ENCODE peak calls at places on chromosomes 2 and 18, in four cellular contexts. C, W, T and V are unnamed samples.

GRCh38 chr2:42770288-42771131 is 6.6 kb upstream of the OXER1 start:
- DNase-seq in C (no peak), W (peak), T (no peak), V (peak)

GRCh38 chr2:178241852-178242551 is 47.7 kb downstream of the OSBPL6 start:
- DNase-seq in C (peak), W (peak), T (peak), V (peak)

GRCh38 chr2:38218583-38218982 is 142.6 kb upstream of the CYP1B1 start:
- DNase-seq in C (no peak), W (peak), T (no peak), V (no peak)

GRCh38 chr2:66957198-66957597 is 439.9 kb upstream of the ETAA1 start:
- DNase-seq in C (no peak), W (no peak), T (no peak), V (no peak)

GRCh38 chr2:37833420-37833819 is 91.7 kb upstream of the RMDN2 start:
- DNase-seq in C (no peak), W (no peak), T (no peak), V (no peak)

GRCh38 chr2:45237850-45238542 is 228.7 kb upstream of the SIX2 start:
- DNase-seq in C (peak), W (no peak), T (no peak), V (peak)

GRCh38 chr2:23058435-23058834 is 326.5 kb upstream of the KLHL29 start:
- DNase-seq in C (no peak), W (no peak), T (no peak), V (no peak)

GRCh38 chr2:131105156-131105949 is at the start of gene PLEKHB2:
- DNase-seq in C (no peak), W (peak), T (peak), V (peak)

GRCh38 chr2:238916875-238917590 is 69.1 kb downstream of the TWIST2 start:
- DNase-seq in C (no peak), W (no peak), T (no peak), V (no peak)

GRCh38 chr2:29123584-29124349 is 8.6 kb downstream of the CLIP4 start:
- DNase-seq in C (peak), W (no peak), T (no peak), V (peak)

GRCh38 chr18:63451774-63452173 is 25.0 kb upstream of the SERPINB5 start:
- DNase-seq in C (no peak), W (no peak), T (no peak), V (no peak)

GRCh38 chr2:140990416-140990815 is 1140.4 kb downstream of the LRP1B start:
- DNase-seq in C (peak), W (no peak), T (no peak), V (peak)

GRCh38 chr18:71899707-71900483 is 644.2 kb downstream of the CBLN2 start:
- DNase-seq in C (no peak), W (peak), T (no peak), V (no peak)

GRCh38 chr18:73782405-73782804 is 365.2 kb downstream of the FBXO15 start:
- DNase-seq in C (no peak), W (no peak), T (no peak), V (no peak)

GRCh38 chr2:112880081-112880531 is 30.9 kb upstream of the IL37 start:
- DNase-seq in C (no peak), W (no peak), T (no peak), V (no peak)

GRCh38 chr18:72460210-72460680 is 83.9 kb downstream of the CBLN2 start:
- DNase-seq in C (no peak), W (no peak), T (no peak), V (peak)

GRCh38 chr18:37535968-37536367 is 29.6 kb downstream of the CELF4 start:
- DNase-seq in C (no peak), W (no peak), T (no peak), V (no peak)

GRCh38 chr2:120985997-120986651 is 250.5 kb downstream of the GLI2 start:
- DNase-seq in C (no peak), W (peak), T (no peak), V (no peak)

GRCh38 chr2:1742680-1743395 is 1.5 kb downstream of the PXDN start:
- DNase-seq in C (no peak), W (peak), T (peak), V (peak)

GRCh38 chr2:69131983-69132675 is 119.2 kb downstream of the ANTXR1 start:
- DNase-seq in C (no peak), W (no peak), T (no peak), V (no peak)

GRCh38 chr2:11128258-11128951 is 26.9 kb upstream of the SLC66A3 start:
- DNase-seq in C (peak), W (no peak), T (no peak), V (peak)

GRCh38 chr2:128493880-128494279 is 175.2 kb upstream of the HS6ST1 start:
- DNase-seq in C (no peak), W (no peak), T (no peak), V (no peak)

GRCh38 chr2:36512705-36513104 is 85.3 kb downstream of the FEZ2 start:
- DNase-seq in C (no peak), W (peak), T (no peak), V (no peak)

GRCh38 chr2:144522741-144523605 is 3.1 kb upstream of the ZEB2 start:
- DNase-seq in C (no peak), W (peak), T (no peak), V (no peak)

GRCh38 chr2:85920810-85921545 is 32.2 kb upstream of the ST3GAL5 start:
- DNase-seq in C (no peak), W (no peak), T (no peak), V (no peak)

GRCh38 chr2:206915136-206915535 is 24.2 kb upstream of the CPO start:
- DNase-seq in C (peak), W (no peak), T (no peak), V (peak)

GRCh38 chr2:208363485-208363884 is 43.1 kb upstream of the PTH2R start:
- DNase-seq in C (peak), W (no peak), T (no peak), V (peak)

GRCh38 chr2:172253190-172254052 is 150.7 kb upstream of the DLX2 start:
- DNase-seq in C (peak), W (peak), T (no peak), V (peak)

GRCh38 chr2:39381653-39382052 is 55.4 kb downstream of the MAP4K3 start:
- DNase-seq in C (no peak), W (no peak), T (no peak), V (no peak)

GRCh38 chr2:133365117-133365516 is 203.1 kb downstream of the NCKAP5 start:
- DNase-seq in C (no peak), W (no peak), T (no peak), V (no peak)

GRCh38 chr18:36446059-36446458 is 148.5 kb downstream of the FHOD3 start:
- DNase-seq in C (no peak), W (peak), T (no peak), V (no peak)

GRCh38 chr2:109383505-109384307 is 230.1 kb downstream of the SEPTIN10 start:
- DNase-seq in C (no peak), W (no peak), T (no peak), V (no peak)

GRCh38 chr2:16628316-16628715 is 37.3 kb downstream of the CYRIA start:
- DNase-seq in C (no peak), W (no peak), T (no peak), V (no peak)

GRCh38 chr18:38847326-38847725 is 1281.7 kb upstream of the CELF4 start:
- DNase-seq in C (no peak), W (no peak), T (no peak), V (no peak)

GRCh38 chr2:120675460-120676130 is 60.1 kb upstream of the GLI2 start:
- DNase-seq in C (no peak), W (peak), T (peak), V (no peak)

GRCh38 chr18:71431689-71432088 is 1112.5 kb downstream of the CBLN2 start:
- DNase-seq in C (no peak), W (no peak), T (no peak), V (no peak)

GRCh38 chr2:56271275-56271674 is 87.5 kb downstream of the CCDC85A start:
- DNase-seq in C (no peak), W (no peak), T (no peak), V (no peak)

GRCh38 chr2:45436456-45436855 is 174.6 kb downstream of the SRBD1 start:
- DNase-seq in C (no peak), W (no peak), T (no peak), V (no peak)

GRCh38 chr2:73838889-73839539 is 10.3 kb downstream of the STAMBP start:
- DNase-seq in C (no peak), W (no peak), T (no peak), V (no peak)
- TF ChIP-seq CTCF in C (no peak), W (no peak), T (no peak), V (no peak)

DNA sequence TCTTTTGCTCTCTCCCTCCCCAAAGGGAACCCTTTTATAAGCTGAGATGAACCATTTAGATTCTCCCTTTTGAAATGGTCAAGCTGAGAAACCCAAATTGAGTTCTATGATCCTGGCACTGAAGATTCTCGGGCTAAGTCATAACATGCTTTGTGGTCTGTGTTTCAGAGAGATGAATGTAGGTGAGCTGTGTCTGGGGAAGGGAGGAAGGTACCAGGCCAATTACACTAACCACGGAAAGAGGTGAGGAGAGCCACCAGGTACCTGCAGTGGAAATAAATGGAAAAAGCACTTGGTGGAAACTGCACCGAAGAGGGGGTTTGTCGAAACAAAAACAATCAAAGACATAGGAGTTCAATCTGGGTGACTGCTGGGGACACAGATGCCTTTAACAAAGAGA is 996 bp upstream of the MRPL44 start:
- DNase-seq in C (no peak), W (no peak), T (no peak), V (no peak)
- H3K4me3 ChIP-seq in C (no peak), W (no peak), T (peak), V (no peak)

DNA sequence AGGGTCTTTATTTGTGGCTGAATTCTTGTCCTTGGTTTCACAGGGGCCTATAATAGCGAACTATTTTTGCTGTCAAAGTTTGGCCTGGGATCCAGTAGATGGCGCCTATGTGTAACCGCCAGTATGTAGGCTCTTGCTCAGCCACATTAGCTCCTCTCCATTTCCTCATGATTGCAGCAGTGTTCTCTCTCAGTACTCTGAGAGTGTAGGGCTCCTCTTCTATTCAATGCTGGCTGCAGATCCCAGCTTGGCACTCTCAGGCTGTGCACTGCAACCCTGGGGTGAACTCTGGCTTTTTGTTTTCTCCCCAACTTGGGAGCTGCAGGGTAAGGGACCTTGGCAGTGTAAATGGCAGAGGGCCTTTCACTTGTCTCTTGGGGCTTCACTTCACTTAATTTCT is 344.6 kb upstream of the CHAC2 start:
- DNase-seq in C (no peak), W (peak), T (no peak), V (peak)
- TF ChIP-seq CTCF in C (peak), W (peak), T (no peak), V (peak)

GRCh38 chr2:60353863-60354262 is 199.6 kb downstream of the BCL11A start:
- DNase-seq in C (no peak), W (no peak), T (no peak), V (no peak)

GRCh38 chr2:60356346-60356745 is 197.1 kb downstream of the BCL11A start:
- DNase-seq in C (no peak), W (no peak), T (no peak), V (no peak)

GRCh38 chr2:60353406-60353800 is 200.1 kb downstream of the BCL11A start:
- DNase-seq in C (no peak), W (no peak), T (no peak), V (no peak)

GRCh38 chr2:60354713-60355112 is 198.7 kb downstream of the BCL11A start:
- DNase-seq in C (no peak), W (no peak), T (no peak), V (no peak)

DNA sequence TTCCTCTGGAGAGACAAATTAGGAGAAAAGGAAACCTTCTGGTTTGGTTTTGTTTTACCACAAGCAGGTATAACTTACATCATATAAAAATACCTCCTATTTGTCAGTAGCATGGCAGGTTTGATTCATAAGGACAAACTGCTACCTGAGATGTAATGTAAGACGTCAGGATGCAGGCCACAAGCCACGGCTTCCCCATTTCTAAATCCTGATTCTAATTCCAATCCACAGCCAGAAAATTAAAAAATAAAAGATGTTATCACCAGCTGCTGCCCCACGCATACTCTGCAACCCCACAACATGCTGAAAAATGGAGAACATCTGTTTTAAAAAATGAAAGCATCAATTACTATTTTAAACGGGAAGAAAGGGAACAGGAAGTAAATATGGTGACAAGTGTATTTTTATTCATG is 197.6 kb downstream of the BCL11A start:
- DNase-seq in C (no peak), W (no peak), T (no peak), V (no peak)
- H3K4me3 ChIP-seq in C (no peak), W (no peak), T (no peak), V (no peak)

GRCh38 chr2:48107326-48107925 is 201.1 kb upstream of the FBXO11 start:
- DNase-seq in C (no peak), W (no peak), T (no peak), V (peak)
- TF ChIP-seq CTCF in C (peak), W (peak), T (no peak), V (peak)

GRCh38 chr2:111157071-111157661 is 36.5 kb downstream of the BCL2L11 start:
- DNase-seq in C (no peak), W (no peak), T (no peak), V (no peak)
- H3K4me3 ChIP-seq in C (no peak), W (no peak), T (no peak), V (no peak)

DNA sequence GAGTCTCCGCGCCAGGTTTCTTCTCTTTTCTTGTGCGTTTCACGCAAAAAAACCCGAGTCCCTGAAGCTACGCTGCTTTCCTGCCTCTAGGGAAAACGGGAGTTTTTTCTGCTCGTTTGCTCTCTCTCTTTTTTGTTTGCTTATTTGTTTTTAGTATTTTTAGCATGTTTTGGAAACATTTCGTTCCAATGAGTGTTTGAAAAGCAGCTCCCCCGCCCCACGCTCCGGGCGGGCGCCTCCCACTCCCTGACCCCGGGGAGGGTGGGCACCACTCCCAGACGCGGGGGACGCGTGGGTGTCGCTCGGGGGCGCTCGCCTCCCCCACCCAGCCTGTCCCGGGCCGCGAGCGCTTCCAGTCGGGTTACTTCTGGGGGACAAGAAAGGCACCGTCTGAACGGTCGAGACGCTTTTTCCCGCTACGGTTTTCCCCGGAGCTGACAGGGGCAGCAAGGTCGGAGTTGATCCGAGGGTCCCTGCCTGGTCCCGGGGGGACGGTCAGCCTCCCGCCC is 446 bp upstream of the EFHD1 start:
- DNase-seq in C (no peak), W (no peak), T (peak), V (no peak)
- TF ChIP-seq CTCF in C (no peak), W (peak), T (no peak), V (no peak)